ENCODE peak calls at places on chromosomes 6 and 20, in nine cellular contexts. E, Y, H, P, D, B, U, W and R are unnamed samples. For H3K36me3 and H3K4me1, the result is how much of the 10 kb centered on the place peaks cover.

GRCh38 chr20:35821807-35822242 is 50.0 kb downstream of the PHF20 start:
- DNase-seq in B (no peak), H (no peak), Y (no peak), D (peak), P (no peak), W (peak), U (no peak), E (no peak), R (no peak)

GRCh38 chr20:42093542-42094440 is 475.6 kb upstream of the CHD6 start:
- DNase-seq in U (no peak), E (no peak), D (no peak), P (no peak), Y (no peak), B (no peak), W (no peak), H (no peak), R (no peak)

GRCh38 chr20:10469599-10469998 is 34.5 kb downstream of the SLX4IP start:
- DNase-seq in P (no peak), H (no peak), B (peak), E (peak), U (peak), W (peak), Y (no peak), D (peak), R (no peak)

GRCh38 chr6:30060634-30060981 is 457 bp upstream of the POLR1H start:
- DNase-seq in H (no peak), B (peak), W (peak), U (peak), P (peak), Y (no peak), E (peak), D (no peak), R (no peak)

GRCh38 chr20:37821691-37822655 is 81.0 kb upstream of the VSTM2L start:
- DNase-seq in H (no peak), E (no peak), Y (no peak), B (no peak), W (peak), U (no peak), D (peak), P (no peak), R (no peak)

GRCh38 chr6:152749336-152749735 is 1.3 kb upstream of the VIP start:
- DNase-seq in B (no peak), P (no peak), W (no peak), E (no peak), Y (no peak), D (no peak), U (no peak), H (no peak), R (no peak)

GRCh38 chr6:104638841-104639290 is 220.9 kb downstream of the HACE1 start:
- DNase-seq in B (no peak), E (no peak), Y (no peak), P (peak), U (no peak), W (no peak), D (no peak), H (no peak), R (no peak)

GRCh38 chr6:4367643-4368042 is 232.3 kb upstream of the ECI2 start:
- DNase-seq in D (no peak), B (no peak), E (no peak), P (no peak), Y (no peak), H (no peak), U (no peak), W (no peak), R (no peak)

GRCh38 chr20:63092660-63093215 is 86.0 kb upstream of the BHLHE23 start:
- DNase-seq in W (no peak), D (peak), Y (no peak), H (peak), U (no peak), B (peak), P (peak), E (no peak), R (no peak)

GRCh38 chr6:142542704-142543233 is 241.0 kb downstream of the ADGRG6 start:
- DNase-seq in W (peak), U (no peak), D (no peak), P (peak), H (no peak), Y (no peak), B (peak), E (peak), R (no peak)

GRCh38 chr6:145295746-145296145 is 439.6 kb downstream of the EPM2A start:
- DNase-seq in B (no peak), E (no peak), W (no peak), Y (no peak), U (no peak), H (no peak), D (no peak), P (no peak), R (no peak)

GRCh38 chr20:25227317-25227831 is 20.5 kb upstream of the PYGB start:
- DNase-seq in W (peak), E (no peak), D (peak), U (no peak), H (no peak), P (no peak), B (peak), Y (no peak), R (no peak)

GRCh38 chr6:169342655-169343054 is 89.0 kb upstream of the THBS2 start:
- DNase-seq in D (no peak), W (no peak), P (no peak), Y (no peak), E (no peak), U (no peak), H (no peak), B (no peak), R (no peak)

GRCh38 chr20:47546184-47547033 is 44.7 kb downstream of the NCOA3 start:
- DNase-seq in Y (no peak), H (no peak), D (peak), U (no peak), P (no peak), B (no peak), E (no peak), W (peak), R (no peak)

GRCh38 chr6:829646-830045 is 136.7 kb upstream of the EXOC2 start:
- DNase-seq in B (no peak), P (no peak), H (no peak), W (peak), U (peak), D (no peak), E (no peak), Y (no peak), R (no peak)

GRCh38 chr6:136086686-136087085 is 163.4 kb downstream of the MTFR2 start:
- DNase-seq in P (no peak), E (no peak), B (no peak), Y (no peak), D (peak), U (no peak), W (no peak), H (no peak), R (no peak)

GRCh38 chr6:125086716-125087115 is 66.9 kb upstream of the TPD52L1 start:
- DNase-seq in P (no peak), H (no peak), D (no peak), E (no peak), W (no peak), B (no peak), Y (no peak), U (no peak), R (no peak)

GRCh38 chr6:108501559-108501958 is 59.2 kb upstream of the FOXO3 start:
- DNase-seq in E (no peak), H (no peak), U (no peak), B (no peak), P (no peak), W (peak), D (peak), Y (no peak), R (no peak)

GRCh38 chr6:2980465-2980855 is 9.1 kb upstream of the SERPINB6 start:
- DNase-seq in B (no peak), U (no peak), D (no peak), E (no peak), H (no peak), Y (no peak), P (no peak), W (peak), R (no peak)

GRCh38 chr6:109396319-109396718 is 14.1 kb upstream of the CD164 start:
- DNase-seq in B (no peak), U (no peak), D (peak), H (no peak), W (no peak), E (no peak), P (no peak), Y (no peak), R (no peak)

GRCh38 chr6:142764306-142764705 is 180.7 kb downstream of the HIVEP2 start:
- DNase-seq in U (no peak), W (no peak), Y (no peak), E (no peak), H (no peak), P (no peak), D (no peak), B (no peak), R (no peak)

GRCh38 chr6:97524846-97525245 is 241.8 kb upstream of the MMS22L start:
- DNase-seq in Y (no peak), E (no peak), P (no peak), H (peak), D (no peak), W (peak), U (peak), B (no peak), R (no peak)

GRCh38 chr6:141925001-141925400 is 207.7 kb upstream of the GJE1 start:
- DNase-seq in W (no peak), P (no peak), Y (no peak), E (no peak), B (no peak), D (no peak), H (no peak), U (no peak), R (no peak)

GRCh38 chr6:89310929-89311328 is 4.2 kb downstream of the GABRR2 start:
- DNase-seq in B (no peak), E (no peak), D (peak), W (no peak), H (no peak), Y (no peak), U (peak), P (no peak), R (no peak)

GRCh38 chr6:22062807-22063408 is 233.9 kb downstream of the PRL start:
- DNase-seq in B (no peak), Y (no peak), W (no peak), P (no peak), H (no peak), E (peak), D (no peak), U (no peak), R (peak)

DNA sequence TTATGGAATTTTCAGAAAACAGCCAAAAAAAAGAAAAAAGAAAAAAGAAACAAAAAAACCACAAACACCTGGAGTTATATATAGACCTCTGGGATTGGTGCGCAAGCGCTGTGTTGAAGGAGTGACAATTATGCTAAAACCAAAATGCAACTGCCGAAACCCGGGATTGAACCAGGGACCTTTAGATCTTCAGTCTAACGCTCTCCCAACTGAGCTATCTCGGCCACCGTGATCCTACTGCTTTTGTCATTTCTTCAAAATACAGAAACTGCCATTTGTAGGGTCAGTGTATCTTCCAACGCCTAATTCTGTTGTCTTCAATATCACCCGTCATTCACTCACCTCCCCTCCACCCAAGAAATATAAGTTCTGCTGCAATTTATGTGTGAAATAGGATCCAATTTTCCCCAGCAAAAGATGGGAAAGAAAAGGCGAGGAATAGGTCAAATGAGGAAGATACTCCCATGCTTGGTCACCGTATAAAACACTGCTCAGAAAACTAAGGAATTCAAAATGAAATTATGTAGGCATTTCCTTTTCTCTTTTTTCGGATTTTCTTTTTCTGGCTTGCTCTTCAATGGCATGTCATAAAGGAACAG is 116.0 kb downstream of the TRIM27 start:
- DNase-seq in E (no peak), Y (no peak), W (peak), D (no peak), P (no peak), H (peak), U (peak), B (no peak), R (no peak)
- H3K4me3 ChIP-seq in E (no peak), Y (no peak), W (peak), D (peak), P (no peak), H (peak), U (peak), B (no peak), R (no peak)

DNA sequence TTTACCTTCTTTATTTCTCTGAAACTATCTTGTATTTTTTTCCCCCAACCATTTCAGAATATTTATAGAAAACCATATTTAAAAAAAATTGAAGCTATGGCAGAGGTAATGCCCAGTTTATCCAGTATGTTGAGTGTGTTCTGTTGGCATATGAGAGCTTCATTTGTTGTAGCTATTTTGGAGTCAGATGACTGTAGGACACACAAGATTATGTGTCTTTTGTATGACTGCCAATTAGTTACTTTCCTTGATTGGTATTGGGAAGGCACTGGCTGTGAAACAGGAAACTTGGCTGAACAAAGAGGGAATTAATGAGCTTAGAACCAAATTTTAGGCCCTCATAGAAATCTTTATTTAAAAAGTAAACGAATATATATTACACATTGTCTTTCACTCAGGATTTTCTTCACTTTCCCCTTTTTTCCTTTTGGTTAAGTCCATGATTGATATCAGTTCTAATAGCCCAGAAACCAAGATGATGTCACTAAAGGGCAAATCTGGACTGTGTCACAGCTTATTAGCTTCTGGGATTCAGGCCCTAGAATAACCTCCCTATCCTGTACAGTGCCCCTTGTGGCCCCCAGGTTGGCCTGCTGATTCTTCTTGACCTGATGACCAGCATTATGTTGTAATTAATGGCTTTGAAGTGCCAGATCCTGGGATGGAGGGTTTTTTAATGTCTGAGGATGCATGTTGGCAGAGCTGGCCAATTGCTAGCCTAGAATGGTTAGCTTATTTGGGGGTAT is 10.1 kb downstream of the CDC5L start:
- DNase-seq in H (no peak), W (no peak), U (peak), B (no peak), E (no peak), D (no peak), P (no peak), Y (no peak), R (no peak)
- H3K36me3 ChIP-seq in H (half or more), W (under half), U (half or more), B (half or more), E (under half), D (half or more), P (half or more), Y (half or more), R (half or more)

DNA sequence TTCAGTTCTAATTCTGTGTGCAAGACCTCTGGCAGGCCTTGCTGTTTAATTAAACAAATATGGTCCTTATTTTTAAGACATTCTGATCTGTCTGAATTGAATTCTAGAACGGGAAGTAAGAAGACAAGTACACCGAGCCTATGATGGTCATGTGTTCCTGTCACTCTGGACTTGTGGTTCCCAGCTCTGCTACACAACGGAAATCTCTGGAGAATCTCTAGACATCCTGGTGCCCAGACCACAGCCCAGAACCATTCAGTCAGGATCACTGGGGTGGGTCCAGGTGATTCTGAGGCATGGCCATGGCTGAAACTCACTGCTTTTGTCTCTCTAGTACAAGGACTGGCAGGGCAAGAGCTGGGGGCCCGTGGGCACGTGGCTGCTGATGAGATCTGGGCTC is 15.9 kb upstream of the KCNK16 start:
- DNase-seq in W (no peak), H (no peak), D (peak), P (no peak), Y (no peak), E (no peak), U (no peak), B (no peak), R (no peak)
- H3K4me1 ChIP-seq in W (under half), H (under half), D (under half), P (under half), Y (under half), E (under half), U (under half), B (under half), R (under half)

DNA sequence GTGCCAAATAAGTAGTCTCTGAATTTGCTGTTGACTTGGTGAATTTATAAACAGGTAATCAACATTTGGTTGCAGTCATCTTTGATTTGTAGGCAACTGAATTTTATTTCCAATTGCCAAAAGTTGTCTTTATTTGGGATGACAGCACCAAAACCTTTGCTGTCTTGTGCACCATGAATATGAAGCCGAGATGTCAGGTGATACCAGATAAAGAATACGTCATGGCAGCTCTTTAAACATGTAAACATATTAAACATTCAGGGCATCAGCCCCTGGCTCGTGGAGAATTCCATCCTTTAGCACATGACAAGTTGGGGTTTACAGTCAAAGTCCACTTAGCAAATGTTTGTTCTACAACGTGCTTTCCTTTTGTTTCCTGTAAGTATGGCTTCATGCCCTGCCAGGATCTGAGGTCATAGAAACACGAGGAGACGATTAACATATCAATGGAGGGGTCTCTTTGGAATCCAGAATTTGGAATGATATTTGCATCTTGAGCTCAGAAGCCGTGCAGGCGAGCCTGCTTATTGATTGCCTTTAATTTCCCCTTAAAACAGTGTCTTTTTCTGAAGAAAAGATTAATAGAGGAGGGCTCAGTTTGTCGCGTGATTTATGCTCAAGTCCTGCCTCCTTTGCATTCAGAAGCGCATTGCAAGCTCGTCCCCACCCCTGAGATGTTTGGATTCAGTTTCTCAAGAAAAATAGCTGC is 170.2 kb upstream of the ZNF217 start:
- DNase-seq in E (no peak), W (no peak), Y (no peak), B (no peak), D (no peak), H (peak), U (peak), P (no peak), R (no peak)
- H3K4me3 ChIP-seq in E (no peak), W (no peak), Y (peak), B (no peak), D (peak), H (peak), U (peak), P (peak), R (no peak)

DNA sequence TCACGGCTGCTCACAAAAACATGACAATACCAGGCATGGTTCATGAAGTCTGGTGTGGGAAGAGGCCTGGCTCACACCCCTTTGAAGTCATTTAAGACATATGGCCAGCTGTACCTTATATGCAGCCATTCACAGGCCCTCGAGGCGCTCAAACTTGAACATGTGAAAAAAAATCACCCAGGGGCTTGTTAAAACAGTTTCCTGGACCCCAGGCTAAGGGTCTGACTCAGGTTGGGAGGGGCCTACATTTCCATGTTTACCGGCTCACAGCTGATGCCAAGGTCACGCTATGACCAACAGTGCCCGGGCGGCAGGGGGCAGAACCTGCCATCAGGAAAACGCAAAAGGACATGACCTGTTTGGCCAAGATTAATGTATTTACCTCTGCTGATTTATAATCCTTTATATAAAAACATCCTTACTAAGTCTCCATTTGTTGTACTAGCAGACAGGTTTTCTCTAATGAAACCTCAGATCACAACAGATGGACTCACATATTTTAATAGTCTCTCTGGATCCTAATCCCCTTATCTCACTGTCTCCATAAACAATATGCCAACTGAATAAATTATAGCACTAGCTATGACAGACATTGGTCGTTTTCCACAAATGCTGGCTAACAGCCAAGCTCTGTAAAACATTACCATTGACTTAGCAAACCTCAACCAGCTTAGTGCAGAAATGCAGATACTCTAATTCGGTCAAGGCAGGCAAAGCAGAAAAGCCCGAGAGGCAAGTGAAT is 19.9 kb downstream of the EZR start:
- DNase-seq in W (no peak), P (no peak), U (no peak), D (no peak), Y (no peak), B (no peak), E (no peak), H (no peak), R (no peak)
- H3K36me3 ChIP-seq in W (under half), P (under half), U (under half), D (under half), Y (under half), B (under half), E (under half), H (under half), R (under half)

GRCh38 chr6:163419413-163420314 is 5.1 kb downstream of the QKI start:
- DNase-seq in Y (no peak), E (no peak), P (no peak), B (no peak), U (no peak), W (no peak), H (no peak), D (no peak), R (no peak)

GRCh38 chr6:163422574-163422973 is 8.1 kb downstream of the QKI start:
- DNase-seq in Y (no peak), B (no peak), H (no peak), W (no peak), U (peak), P (no peak), E (no peak), D (no peak), R (no peak)

GRCh38 chr6:163418273-163419029 is 3.9 kb downstream of the QKI start:
- DNase-seq in B (no peak), E (no peak), W (no peak), P (no peak), D (no peak), U (no peak), Y (no peak), H (no peak), R (no peak)

GRCh38 chr6:163417595-163417994 is 3.1 kb downstream of the QKI start:
- DNase-seq in B (no peak), H (no peak), P (no peak), E (no peak), W (no peak), U (no peak), Y (no peak), D (peak), R (no peak)

GRCh38 chr6:163420315-163420667 is 5.8 kb downstream of the QKI start:
- DNase-seq in P (no peak), D (no peak), B (no peak), Y (no peak), U (no peak), W (no peak), E (no peak), H (no peak), R (no peak)
- H3K4me1 ChIP-seq in P (under half), D (under half), B (half or more), Y (under half), U (under half), W (under half), E (under half), H (under half), R (under half)